ENCODE peak calls at places on chromosome 2, in ten cellular contexts. One of them, this sample, is unnamed.
A peak's percentile ranks its signal among the peaks of the same experiment; 100 is the strongest.

GRCh38 chr2:128754246-128754724 is 435.6 kb upstream of the HS6ST1 start:
- DNase-seq in mesenteric fat pad: peak; percentile 41
- DNase-seq in osteocyte: peak; percentile 68
- DNase-seq in stromal cell of bone marrow: no peak
- DNase-seq in choroid plexus epithelial cell: peak; percentile 87
- DNase-seq in AG08395: no peak
- DNase-seq in IMR-90: no peak
- DNase-seq in H9: no peak
- DNase-seq in fibroblast of mammary gland: no peak
- DNase-seq in tibial nerve: no peak
- DNase-seq in this sample: no peak

GRCh38 chr2:220641137-220641536 is 931.0 kb downstream of the EPHA4 start:
- DNase-seq in AG08395: no peak
- DNase-seq in fibroblast of mammary gland: no peak
- DNase-seq in tibial nerve: no peak
- DNase-seq in osteocyte: no peak
- DNase-seq in IMR-90: no peak
- DNase-seq in choroid plexus epithelial cell: no peak
- DNase-seq in mesenteric fat pad: no peak
- DNase-seq in stromal cell of bone marrow: no peak
- DNase-seq in H9: no peak
- DNase-seq in this sample: no peak

GRCh38 chr2:203685081-203685621 is 21.3 kb upstream of the CD28 start:
- DNase-seq in tibial nerve: no peak
- DNase-seq in AG08395: peak; percentile 81
- DNase-seq in choroid plexus epithelial cell: peak; percentile 97
- DNase-seq in H9: no peak
- DNase-seq in mesenteric fat pad: no peak
- DNase-seq in IMR-90: peak; percentile 94
- DNase-seq in stromal cell of bone marrow: peak; percentile 95
- DNase-seq in osteocyte: no peak
- DNase-seq in fibroblast of mammary gland: peak; percentile 90
- DNase-seq in this sample: peak; percentile 96

GRCh38 chr2:28009732-28010131 is 119.2 kb downstream of the BABAM2 start:
- DNase-seq in mesenteric fat pad: no peak
- DNase-seq in fibroblast of mammary gland: peak; percentile 46
- DNase-seq in stromal cell of bone marrow: no peak
- DNase-seq in choroid plexus epithelial cell: peak; percentile 76
- DNase-seq in osteocyte: no peak
- DNase-seq in tibial nerve: no peak
- DNase-seq in AG08395: no peak
- DNase-seq in H9: no peak
- DNase-seq in IMR-90: peak; percentile 15
- DNase-seq in this sample: peak; percentile 13

GRCh38 chr2:23541453-23542334 is 156.7 kb downstream of the KLHL29 start:
- DNase-seq in choroid plexus epithelial cell: no peak
- DNase-seq in mesenteric fat pad: no peak
- DNase-seq in IMR-90: no peak
- DNase-seq in H9: no peak
- DNase-seq in tibial nerve: no peak
- DNase-seq in AG08395: peak; percentile 55
- DNase-seq in fibroblast of mammary gland: peak; percentile 41
- DNase-seq in stromal cell of bone marrow: no peak
- DNase-seq in osteocyte: no peak
- DNase-seq in this sample: peak; percentile 47

GRCh38 chr2:233387225-233387624 is 32.9 kb downstream of the DGKD start:
- DNase-seq in tibial nerve: no peak
- DNase-seq in H9: no peak
- DNase-seq in IMR-90: no peak
- DNase-seq in mesenteric fat pad: peak; percentile 35
- DNase-seq in osteocyte: no peak
- DNase-seq in choroid plexus epithelial cell: no peak
- DNase-seq in stromal cell of bone marrow: no peak
- DNase-seq in fibroblast of mammary gland: no peak
- DNase-seq in AG08395: no peak
- DNase-seq in this sample: no peak

GRCh38 chr2:178279142-178279541 is 84.8 kb downstream of the OSBPL6 start:
- DNase-seq in AG08395: peak; percentile 85
- DNase-seq in stromal cell of bone marrow: peak; percentile 89
- DNase-seq in H9: no peak
- DNase-seq in osteocyte: no peak
- DNase-seq in fibroblast of mammary gland: peak; percentile 95
- DNase-seq in tibial nerve: no peak
- DNase-seq in choroid plexus epithelial cell: peak; percentile 87
- DNase-seq in mesenteric fat pad: no peak
- DNase-seq in IMR-90: peak; percentile 93
- DNase-seq in this sample: peak; percentile 94

GRCh38 chr2:40716879-40717278 is 265.0 kb upstream of the SLC8A1 start:
- DNase-seq in choroid plexus epithelial cell: no peak
- DNase-seq in H9: no peak
- DNase-seq in osteocyte: no peak
- DNase-seq in tibial nerve: no peak
- DNase-seq in IMR-90: peak; percentile 81
- DNase-seq in stromal cell of bone marrow: peak; percentile 81
- DNase-seq in mesenteric fat pad: no peak
- DNase-seq in AG08395: peak; percentile 48
- DNase-seq in fibroblast of mammary gland: peak; percentile 91
- DNase-seq in this sample: peak; percentile 78

GRCh38 chr2:199379251-199379650 is 78.5 kb downstream of the SATB2 start:
- DNase-seq in choroid plexus epithelial cell: peak; percentile 42
- DNase-seq in stromal cell of bone marrow: peak; percentile 51
- DNase-seq in AG08395: peak; percentile 54
- DNase-seq in H9: no peak
- DNase-seq in tibial nerve: no peak
- DNase-seq in fibroblast of mammary gland: peak; percentile 79
- DNase-seq in IMR-90: peak; percentile 75
- DNase-seq in mesenteric fat pad: no peak
- DNase-seq in osteocyte: no peak
- DNase-seq in this sample: peak; percentile 26

GRCh38 chr2:43848174-43848573 is 9.4 kb downstream of the ABCG8 start:
- DNase-seq in AG08395: peak; percentile 0
- DNase-seq in mesenteric fat pad: no peak
- DNase-seq in fibroblast of mammary gland: no peak
- DNase-seq in osteocyte: no peak
- DNase-seq in stromal cell of bone marrow: no peak
- DNase-seq in IMR-90: peak; percentile 29
- DNase-seq in choroid plexus epithelial cell: peak; percentile 17
- DNase-seq in H9: no peak
- DNase-seq in tibial nerve: no peak
- DNase-seq in this sample: no peak

GRCh38 chr2:72931280-72931910 is 14.1 kb downstream of the EMX1 start:
- DNase-seq in tibial nerve: no peak
- DNase-seq in mesenteric fat pad: peak; percentile 79
- DNase-seq in H9: no peak
- DNase-seq in choroid plexus epithelial cell: no peak
- DNase-seq in IMR-90: peak; percentile 59
- DNase-seq in AG08395: peak; percentile 54
- DNase-seq in osteocyte: no peak
- DNase-seq in fibroblast of mammary gland: peak; percentile 51
- DNase-seq in stromal cell of bone marrow: no peak
- DNase-seq in this sample: no peak

GRCh38 chr2:138267902-138268254 is 233.7 kb upstream of the SPOPL start:
- DNase-seq in choroid plexus epithelial cell: no peak
- DNase-seq in H9: no peak
- DNase-seq in stromal cell of bone marrow: no peak
- DNase-seq in AG08395: no peak
- DNase-seq in tibial nerve: no peak
- DNase-seq in mesenteric fat pad: no peak
- DNase-seq in fibroblast of mammary gland: no peak
- DNase-seq in IMR-90: no peak
- DNase-seq in osteocyte: no peak
- DNase-seq in this sample: no peak

GRCh38 chr2:88582030-88582429 is 45.2 kb downstream of the EIF2AK3 start:
- DNase-seq in stromal cell of bone marrow: no peak
- DNase-seq in osteocyte: no peak
- DNase-seq in mesenteric fat pad: no peak
- DNase-seq in AG08395: no peak
- DNase-seq in fibroblast of mammary gland: peak; percentile 24
- DNase-seq in H9: no peak
- DNase-seq in choroid plexus epithelial cell: peak; percentile 53
- DNase-seq in IMR-90: peak; percentile 28
- DNase-seq in tibial nerve: no peak
- DNase-seq in this sample: no peak

GRCh38 chr2:132597166-132597565 is 72.8 kb downstream of the LYPD1 start:
- DNase-seq in AG08395: no peak
- DNase-seq in H9: no peak
- DNase-seq in tibial nerve: no peak
- DNase-seq in mesenteric fat pad: no peak
- DNase-seq in osteocyte: peak; percentile 38
- DNase-seq in choroid plexus epithelial cell: no peak
- DNase-seq in IMR-90: no peak
- DNase-seq in fibroblast of mammary gland: no peak
- DNase-seq in stromal cell of bone marrow: no peak
- DNase-seq in this sample: no peak

This sample was measured in fibroblast of the aortic adventitia.